ENCODE peak calls at places on chromosomes 4 and X, in seven cellular contexts. B is endothelial cell of umbilical vein; Y is CD8-positive, alpha-beta T cell; I is fibroblast of lung; T is PC-3; A is spleen; S is AG04449. H is an unnamed sample.

GRCh38 chrX:10045327-10046000 is 78.3 kb downstream of the CLDN34 start:
- DNase-seq in B (peak), Y (no peak), I (no peak), T (no peak), A (no peak), S (no peak), H (no peak)

GRCh38 chr4:188691811-188692210 is 552.6 kb downstream of the TRIML1 start:
- DNase-seq in B (no peak), Y (no peak), I (no peak), T (peak), A (no peak), S (peak), H (no peak)

GRCh38 chrX:530726-531610 is 99.6 kb upstream of the SHOX start:
- DNase-seq in B (no peak), Y (no peak), I (no peak), T (no peak), A (no peak), S (no peak), H (no peak)

GRCh38 chr4:100870940-100871772 is 353.3 kb upstream of the EMCN start:
- DNase-seq in B (no peak), Y (no peak), I (no peak), T (no peak), A (peak), S (no peak), H (no peak)

GRCh38 chrX:27039332-27039731 is 423.8 kb downstream of the PPP4R3C start:
- DNase-seq in B (no peak), Y (no peak), I (no peak), T (no peak), A (no peak), S (no peak), H (no peak)

GRCh38 chr4:74157116-74157742 is 689 bp upstream of the MTHFD2L start:
- DNase-seq in B (peak), Y (no peak), I (peak), T (no peak), A (no peak), S (peak), H (no peak)

GRCh38 chr4:30862176-30862575 is 142.0 kb downstream of the PCDH7 start:
- DNase-seq in B (no peak), Y (no peak), I (no peak), T (no peak), A (no peak), S (no peak), H (no peak)

GRCh38 chr4:84432713-84433112 is 66.4 kb downstream of the NKX6-1 start:
- DNase-seq in B (no peak), Y (no peak), I (no peak), T (peak), A (no peak), S (no peak), H (no peak)

GRCh38 chr4:136934601-136935000 is 597.7 kb downstream of the PCDH18 start:
- DNase-seq in B (no peak), Y (no peak), I (no peak), T (no peak), A (no peak), S (no peak), H (no peak)

GRCh38 chr4:188822698-188823097 is 683.5 kb downstream of the TRIML1 start:
- DNase-seq in B (no peak), Y (no peak), I (no peak), T (peak), A (no peak), S (no peak), H (no peak)

GRCh38 chr4:134624365-134624764 is 422.8 kb upstream of the PABPC4L start:
- DNase-seq in B (peak), Y (no peak), I (no peak), T (no peak), A (no peak), S (no peak), H (no peak)

GRCh38 chr4:186037692-186038658 is 31.0 kb upstream of the TLR3 start:
- DNase-seq in B (peak), Y (no peak), I (peak), T (peak), A (no peak), S (peak), H (peak)

GRCh38 chr4:89136525-89136924 is 25.2 kb downstream of the TIGD2 start:
- DNase-seq in B (peak), Y (no peak), I (peak), T (peak), A (no peak), S (no peak), H (no peak)

GRCh38 chr4:101200561-101200960 is 146.8 kb downstream of the PPP3CA start:
- DNase-seq in B (peak), Y (no peak), I (peak), T (peak), A (no peak), S (peak), H (peak)

GRCh38 chrX:129798888-129799287 is 19.1 kb downstream of the SASH3 start:
- DNase-seq in B (no peak), Y (no peak), I (no peak), T (no peak), A (no peak), S (no peak), H (no peak)

GRCh38 chrX:53269536-53270107 is 11.8 kb downstream of the IQSEC2 start:
- DNase-seq in B (no peak), Y (no peak), I (no peak), T (no peak), A (no peak), S (no peak), H (no peak)

GRCh38 chrX:110588164-110588563 is 207.5 kb downstream of the CHRDL1 start:
- DNase-seq in B (no peak), Y (no peak), I (no peak), T (no peak), A (no peak), S (no peak), H (no peak)

GRCh38 chr4:8346838-8347605 is 77.5 kb downstream of the HTRA3 start:
- DNase-seq in B (peak), Y (no peak), I (no peak), T (no peak), A (no peak), S (no peak), H (no peak)

GRCh38 chrX:48785525-48786214 is 720 bp upstream of the GATA1 start:
- DNase-seq in B (no peak), Y (no peak), I (no peak), T (no peak), A (no peak), S (no peak), H (no peak)

GRCh38 chr4:8295471-8295870 is 25.9 kb downstream of the HTRA3 start:
- DNase-seq in B (no peak), Y (no peak), I (no peak), T (no peak), A (peak), S (no peak), H (no peak)

GRCh38 chr4:109385260-109385659 is 48.4 kb upstream of the SEC24B start:
- DNase-seq in B (no peak), Y (no peak), I (no peak), T (no peak), A (no peak), S (no peak), H (no peak)

GRCh38 chrX:16268206-16268605 is 100.9 kb downstream of the MAGEB17 start:
- DNase-seq in B (no peak), Y (no peak), I (no peak), T (no peak), A (no peak), S (no peak), H (no peak)

GRCh38 chrX:136627381-136627780 is 20.6 kb upstream of the CD40LG start:
- DNase-seq in B (no peak), Y (no peak), I (no peak), T (no peak), A (no peak), S (no peak), H (no peak)

GRCh38 chr4:41197495-41197894 is 16.8 kb downstream of the APBB2 start:
- DNase-seq in B (no peak), Y (no peak), I (no peak), T (no peak), A (no peak), S (no peak), H (no peak)

GRCh38 chr4:67204441-67204840 is 340.9 kb downstream of the CENPC start:
- DNase-seq in B (no peak), Y (no peak), I (peak), T (no peak), A (no peak), S (no peak), H (no peak)

GRCh38 chr4:47933798-47934197 is 19.4 kb upstream of the NFXL1 start:
- DNase-seq in B (peak), Y (no peak), I (peak), T (peak), A (no peak), S (no peak), H (no peak)

GRCh38 chr4:31084806-31085416 is 364.7 kb downstream of the PCDH7 start:
- DNase-seq in B (no peak), Y (no peak), I (peak), T (peak), A (peak), S (no peak), H (no peak)

GRCh38 chr4:17690135-17690534 is 75.7 kb downstream of the MED28 start:
- DNase-seq in B (no peak), Y (no peak), I (no peak), T (no peak), A (no peak), S (no peak), H (no peak)

GRCh38 chrX:9717376-9717775 is 48.3 kb downstream of the GPR143 start:
- DNase-seq in B (no peak), Y (no peak), I (no peak), T (no peak), A (no peak), S (no peak), H (no peak)

GRCh38 chr4:83606898-83607297 is 71.0 kb downstream of the GPAT3 start:
- DNase-seq in B (no peak), Y (no peak), I (no peak), T (no peak), A (no peak), S (no peak), H (no peak)

GRCh38 chr4:7581477-7581876 is 146.7 kb upstream of the PSAPL1 start:
- DNase-seq in B (peak), Y (no peak), I (peak), T (no peak), A (no peak), S (no peak), H (peak)

GRCh38 chr4:142567199-142567598 is 278.9 kb downstream of the INPP4B start:
- DNase-seq in B (no peak), Y (no peak), I (peak), T (peak), A (peak), S (no peak), H (no peak)

GRCh38 chr4:1711055-1711905 is 839 bp downstream of the SLBP start:
- DNase-seq in B (peak), Y (no peak), I (peak), T (peak), A (no peak), S (no peak), H (no peak)

GRCh38 chr4:38803833-38804653 is 548 bp downstream of the TLR1 start:
- DNase-seq in B (no peak), Y (no peak), I (no peak), T (peak), A (no peak), S (no peak), H (no peak)

GRCh38 chr4:7279902-7280301 is 87.6 kb downstream of the SORCS2 start:
- DNase-seq in B (no peak), Y (no peak), I (peak), T (peak), A (no peak), S (no peak), H (no peak)

DNA sequence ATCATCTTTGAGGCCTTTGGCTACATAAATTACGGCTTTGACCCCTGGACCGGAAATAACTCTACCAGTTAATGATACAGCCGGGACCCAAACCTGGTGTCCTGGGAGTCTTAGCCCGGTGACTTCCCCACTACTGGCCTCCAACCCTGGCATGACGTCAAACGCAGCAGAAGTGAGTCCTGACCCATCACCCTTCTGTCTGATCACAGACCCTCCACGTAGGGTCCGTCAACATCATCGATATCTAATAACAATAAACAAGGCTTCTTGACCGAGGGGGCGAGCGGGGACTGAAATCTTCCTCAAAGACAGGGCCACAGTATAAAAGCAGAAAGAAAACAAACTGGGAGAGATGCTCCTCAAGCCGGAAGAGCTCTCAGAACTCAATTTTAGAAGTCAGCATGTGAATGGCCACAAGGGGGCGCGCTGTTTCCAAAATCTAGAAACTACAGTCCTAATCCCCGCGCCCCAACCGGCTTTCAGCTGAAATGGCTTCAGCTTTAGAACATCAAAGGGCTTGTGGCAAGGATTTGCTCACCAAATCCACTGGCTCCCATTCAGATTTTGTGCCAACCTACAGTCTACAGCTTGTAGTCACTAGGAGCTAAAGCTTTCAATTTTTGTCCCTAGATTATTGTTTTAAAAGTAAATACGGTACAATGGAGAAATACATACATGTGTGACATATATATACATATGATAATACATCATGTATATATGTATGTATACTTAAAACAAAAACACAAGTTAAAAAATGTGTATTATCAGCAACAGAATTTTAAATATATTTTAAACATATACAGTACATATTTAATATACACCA is 46.4 kb upstream of the ENPP6 start:
- DNase-seq in B (peak), Y (peak), I (peak), T (peak), A (peak), S (peak), H (peak)
- H3K4me3 ChIP-seq in B (no peak), Y (no peak), I (no peak), T (no peak), A (no peak), S (no peak), H (no peak)

GRCh38 chr4:26127001-26127400 is 193.8 kb upstream of the RBPJ start:
- DNase-seq in B (no peak), Y (no peak), I (no peak), T (no peak), A (no peak), S (no peak), H (no peak)
- TF ChIP-seq CTCF in B (no peak), Y (no peak), I (no peak), T (no peak), A (no peak), S (no peak), H (no peak)

GRCh38 chr4:133146192-133146573 is 2.9 kb upstream of the PCDH10 start:
- DNase-seq in B (no peak), Y (no peak), I (no peak), T (no peak), A (no peak), S (no peak), H (no peak)

GRCh38 chr4:133146574-133147198 is 2.4 kb upstream of the PCDH10 start:
- DNase-seq in B (peak), Y (no peak), I (peak), T (peak), A (peak), S (no peak), H (no peak)

GRCh38 chr4:133145241-133145640 is 3.9 kb upstream of the PCDH10 start:
- DNase-seq in B (no peak), Y (no peak), I (no peak), T (no peak), A (no peak), S (no peak), H (no peak)

GRCh38 chr4:133147365-133147821 is 1.7 kb upstream of the PCDH10 start:
- DNase-seq in B (peak), Y (no peak), I (no peak), T (peak), A (no peak), S (no peak), H (no peak)

DNA sequence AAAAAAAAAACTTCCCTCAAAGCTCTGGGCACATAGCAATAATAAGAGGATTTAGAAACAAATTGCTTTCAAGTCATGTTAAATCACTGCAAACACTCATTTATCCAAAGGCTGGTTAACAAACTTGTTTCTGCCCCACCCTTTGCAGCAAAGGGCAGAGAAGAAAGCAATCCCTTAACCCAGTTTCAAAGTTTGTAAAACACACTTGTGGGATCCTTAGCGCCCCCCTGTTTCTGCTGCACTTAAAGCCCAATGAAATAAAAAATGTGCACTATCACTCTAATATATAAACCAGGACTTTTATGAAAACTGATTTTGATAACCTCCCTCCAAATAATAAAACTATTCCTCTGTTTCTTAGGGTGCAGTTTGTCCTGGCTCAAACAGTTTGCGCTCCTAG is 3.3 kb upstream of the PCDH10 start:
- DNase-seq in B (peak), Y (no peak), I (no peak), T (no peak), A (no peak), S (no peak), H (no peak)
- H3K4me3 ChIP-seq in B (peak), Y (no peak), I (peak), T (peak), A (peak), S (no peak), H (no peak)

DNA sequence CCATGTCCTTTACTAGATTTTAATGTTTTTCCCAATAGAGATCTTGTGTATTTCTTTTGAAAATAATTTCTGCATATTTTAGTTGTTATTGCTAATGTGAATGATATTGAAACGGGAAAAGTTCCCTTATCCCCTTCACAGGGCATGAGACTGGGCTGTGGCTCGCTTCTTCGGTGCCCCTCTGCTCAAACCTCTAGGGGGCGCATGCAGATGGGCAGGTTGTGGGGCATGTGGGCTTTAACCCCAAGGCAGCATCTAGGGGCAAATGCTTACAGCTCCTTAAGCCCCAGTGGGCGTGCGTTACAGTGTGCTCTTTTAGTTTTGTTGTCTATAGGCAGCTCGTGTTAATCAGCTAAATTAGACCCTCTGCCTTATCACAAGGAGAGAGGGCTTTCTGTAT is 194.7 kb downstream of the OPHN1 start:
- DNase-seq in B (no peak), Y (no peak), I (no peak), T (peak), A (no peak), S (no peak), H (no peak)
- TF ChIP-seq CTCF in B (peak), Y (no peak), I (peak), T (peak), A (no peak), S (peak), H (peak)